ENCODE peak calls at places on chromosome 7, in ten cellular contexts. X is HCT116, N is stomach, R is SK-N-SH, P is GM12878, D is GM23338, Y is transverse colon, W is endothelial cell of umbilical vein, Q is sigmoid colon, L is prostate gland. M is an unnamed sample.

GRCh38 chr7:30594055-30594539 is 581 bp upstream of the GARS1 start:
- DNase-seq in Q (peak), D (peak), Y (peak), R (peak), X (no peak), P (peak), L (peak), W (no peak), N (no peak), M (peak)

GRCh38 chr7:35349001-35349400 is 95.1 kb upstream of the TBX20 start:
- DNase-seq in X (no peak), Q (no peak), P (no peak), Y (no peak), W (no peak), R (no peak), L (no peak), D (no peak), N (no peak), M (no peak)

GRCh38 chr7:144036302-144036858 is 12.4 kb upstream of the OR2A5 start:
- DNase-seq in Q (no peak), P (no peak), W (peak), Y (no peak), L (no peak), D (no peak), N (no peak), X (no peak), R (no peak), M (no peak)

GRCh38 chr7:78751253-78751652 is 702.2 kb downstream of the MAGI2 start:
- DNase-seq in W (no peak), Y (no peak), R (no peak), Q (no peak), X (no peak), D (no peak), L (no peak), P (no peak), N (no peak), M (no peak)

GRCh38 chr7:26555971-26556830 is 264.5 kb downstream of the SNX10 start:
- DNase-seq in P (no peak), Y (no peak), N (no peak), L (no peak), R (peak), D (no peak), X (no peak), W (no peak), Q (no peak), M (no peak)

GRCh38 chr7:6479067-6479466 is 31.3 kb upstream of the DAGLB start:
- DNase-seq in P (no peak), Q (no peak), W (no peak), Y (no peak), L (no peak), D (no peak), R (no peak), N (no peak), X (no peak), M (no peak)

GRCh38 chr7:98056580-98056979 is 50.1 kb upstream of the LMTK2 start:
- DNase-seq in Q (no peak), Y (no peak), L (peak), P (no peak), X (no peak), N (no peak), W (no peak), R (no peak), D (no peak), M (no peak)

GRCh38 chr7:152335900-152336571 is 99.8 kb downstream of the KMT2C start:
- DNase-seq in W (no peak), N (no peak), Q (no peak), D (no peak), Y (no peak), P (no peak), R (no peak), X (no peak), L (no peak), M (no peak)

GRCh38 chr7:55019329-55019690 is 493 bp downstream of the EGFR start:
- DNase-seq in Y (peak), L (peak), P (no peak), X (no peak), D (peak), Q (peak), R (no peak), W (peak), N (peak), M (peak)

GRCh38 chr7:93623816-93624215 is 49.3 kb upstream of the CALCR start:
- DNase-seq in Y (no peak), X (no peak), N (no peak), Q (no peak), W (no peak), L (no peak), P (no peak), D (no peak), R (no peak), M (no peak)

GRCh38 chr7:93620864-93621263 is 46.3 kb upstream of the CALCR start:
- DNase-seq in Q (no peak), P (no peak), X (no peak), W (no peak), R (no peak), N (no peak), L (no peak), Y (no peak), D (no peak), M (no peak)

GRCh38 chr7:93620057-93620456 is 45.5 kb upstream of the CALCR start:
- DNase-seq in N (no peak), R (no peak), Q (no peak), D (no peak), W (no peak), X (no peak), Y (no peak), L (no peak), P (no peak), M (no peak)

GRCh38 chr7:93626869-93627268 is 52.3 kb upstream of the CALCR start:
- DNase-seq in N (no peak), Y (no peak), L (no peak), D (no peak), R (no peak), W (no peak), X (no peak), Q (no peak), P (no peak), M (no peak)

GRCh38 chr7:93622036-93622714 is 47.7 kb upstream of the CALCR start:
- DNase-seq in X (peak), N (no peak), P (no peak), L (no peak), R (peak), Y (no peak), D (peak), Q (no peak), W (no peak), M (no peak)
- H3K27ac ChIP-seq in X (no peak), N (no peak), P (no peak), L (no peak), R (no peak), Y (no peak), D (peak), Q (no peak), W (no peak), M (no peak)

GRCh38 chr7:29095666-29096560 is 50.4 kb downstream of the CPVL start:
- DNase-seq in D (no peak), R (no peak), Y (no peak), N (no peak), L (no peak), Q (no peak), X (no peak), W (no peak), P (no peak), M (no peak)

GRCh38 chr7:29086545-29086944 is 59.8 kb downstream of the CPVL start:
- DNase-seq in X (no peak), Q (no peak), P (no peak), Y (no peak), W (no peak), N (no peak), D (no peak), L (no peak), R (no peak), M (no peak)

GRCh38 chr7:29091722-29092121 is 54.6 kb downstream of the CPVL start:
- DNase-seq in Q (no peak), D (peak), L (no peak), P (no peak), X (no peak), R (no peak), W (no peak), N (no peak), Y (no peak), M (no peak)

GRCh38 chr7:29087840-29088169 is 58.5 kb downstream of the CPVL start:
- DNase-seq in Y (no peak), N (no peak), D (no peak), L (no peak), W (no peak), R (no peak), P (no peak), Q (no peak), X (no peak), M (no peak)

DNA sequence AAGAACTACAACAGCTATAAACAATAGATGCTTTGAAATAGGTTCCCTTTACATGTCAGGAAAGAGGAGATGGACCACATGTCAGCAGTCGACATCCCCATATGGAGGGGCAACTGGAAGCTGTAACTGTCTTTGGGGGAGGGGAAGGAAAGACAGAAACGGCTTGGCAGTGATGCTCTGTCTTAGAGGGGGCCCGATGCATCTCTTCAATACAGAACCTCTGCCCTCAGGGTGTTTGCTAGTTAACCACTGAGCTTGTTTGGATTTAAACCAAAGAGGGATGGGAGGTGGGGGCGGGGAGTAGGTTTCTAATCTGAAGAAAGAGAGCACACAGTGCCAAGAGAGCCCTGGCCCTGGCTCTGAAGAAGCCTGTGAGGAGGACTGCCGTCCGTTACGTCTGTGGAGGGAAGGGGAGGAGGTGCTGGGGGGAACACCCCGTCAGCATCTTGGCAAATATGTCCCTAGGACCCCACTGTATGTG is 55.2 kb downstream of the CPVL start:
- DNase-seq in Q (no peak), D (peak), L (no peak), W (no peak), R (peak), Y (no peak), N (peak), P (no peak), X (no peak), M (no peak)
- H3K4me3 ChIP-seq in Q (peak), D (no peak), L (no peak), W (peak), R (no peak), Y (peak), N (peak), P (no peak), X (no peak), M (peak)

GRCh38 chr7:148535227-148535626 is 55.3 kb upstream of the C7orf33 start:
- DNase-seq in P (no peak), R (peak), Q (peak), X (no peak), L (no peak), Y (peak), D (no peak), N (no peak), W (no peak), M (no peak)
- TF ChIP-seq POLR2AphosphoS5 in P (no peak), R (no peak), Q (peak), X (no peak), L (no peak), Y (peak), D (no peak), N (no peak), W (no peak), M (no peak)

DNA sequence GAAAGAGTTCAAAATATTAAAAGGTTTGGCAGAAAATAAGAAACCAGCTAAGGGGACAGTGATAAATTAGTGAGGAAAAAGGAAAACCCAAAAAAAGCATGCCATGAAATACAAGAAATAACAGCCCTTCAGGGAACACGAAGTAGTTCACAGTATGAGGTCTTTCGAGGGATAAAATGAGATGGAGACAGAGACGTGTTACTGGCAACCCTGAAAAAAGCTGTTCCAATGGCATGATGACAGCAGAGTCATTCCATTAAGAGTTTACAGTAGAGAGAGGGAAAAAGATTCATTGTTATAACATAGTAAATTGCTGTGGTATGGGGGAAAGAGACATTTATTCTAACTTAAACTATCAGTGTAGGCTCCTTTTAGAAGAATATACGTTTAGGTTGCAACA is 391.2 kb downstream of the ANKRD7 start:
- DNase-seq in N (no peak), Y (no peak), X (no peak), D (peak), P (no peak), L (no peak), Q (no peak), R (no peak), W (no peak), M (no peak)
- H3K27ac ChIP-seq in N (no peak), Y (no peak), X (no peak), D (no peak), P (no peak), L (no peak), Q (no peak), R (no peak), W (no peak), M (no peak)

GRCh38 chr7:129757991-129758390 is 146.5 kb downstream of the NRF1 start:
- DNase-seq in Q (no peak), X (no peak), L (no peak), N (no peak), W (no peak), R (no peak), P (no peak), Y (no peak), D (no peak), M (no peak)
- H3K4me3 ChIP-seq in Q (no peak), X (no peak), L (no peak), N (no peak), W (no peak), R (no peak), P (no peak), Y (no peak), D (no peak), M (no peak)

GRCh38 chr7:99455874-99456273 is 10.1 kb downstream of the ATP5MF start:
- DNase-seq in Q (no peak), X (no peak), R (peak), N (no peak), W (no peak), Y (no peak), D (no peak), L (no peak), P (no peak), M (no peak)
- TF ChIP-seq POLR2AphosphoS5 in Q (no peak), X (no peak), R (no peak), N (no peak), W (peak), Y (no peak), D (no peak), L (no peak), P (no peak), M (no peak)

DNA sequence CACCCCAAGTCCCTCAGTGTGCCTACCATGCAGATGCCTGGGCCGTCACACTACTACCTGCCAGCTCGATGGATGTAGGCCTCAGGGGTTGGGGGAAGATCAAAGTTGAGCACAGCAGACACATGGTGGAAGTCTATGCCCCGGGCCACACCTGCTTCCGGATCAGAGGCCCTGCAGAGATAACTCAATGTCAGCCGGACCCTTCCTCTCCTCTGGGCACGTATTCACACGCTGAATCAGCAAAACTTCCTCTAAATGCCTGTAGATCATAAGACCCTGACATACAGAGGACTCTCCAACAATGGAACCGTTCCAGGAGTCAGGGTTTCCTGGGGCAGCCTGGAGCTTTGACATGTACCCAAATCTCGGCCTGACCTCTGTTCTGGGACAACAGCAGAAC is 3.8 kb downstream of the DDX56 start:
- DNase-seq in D (no peak), X (no peak), P (no peak), N (no peak), W (no peak), R (no peak), Y (no peak), Q (no peak), L (no peak), M (no peak)
- H3K27ac ChIP-seq in D (no peak), X (no peak), P (no peak), N (no peak), W (no peak), R (no peak), Y (no peak), Q (no peak), L (no peak), M (no peak)

DNA sequence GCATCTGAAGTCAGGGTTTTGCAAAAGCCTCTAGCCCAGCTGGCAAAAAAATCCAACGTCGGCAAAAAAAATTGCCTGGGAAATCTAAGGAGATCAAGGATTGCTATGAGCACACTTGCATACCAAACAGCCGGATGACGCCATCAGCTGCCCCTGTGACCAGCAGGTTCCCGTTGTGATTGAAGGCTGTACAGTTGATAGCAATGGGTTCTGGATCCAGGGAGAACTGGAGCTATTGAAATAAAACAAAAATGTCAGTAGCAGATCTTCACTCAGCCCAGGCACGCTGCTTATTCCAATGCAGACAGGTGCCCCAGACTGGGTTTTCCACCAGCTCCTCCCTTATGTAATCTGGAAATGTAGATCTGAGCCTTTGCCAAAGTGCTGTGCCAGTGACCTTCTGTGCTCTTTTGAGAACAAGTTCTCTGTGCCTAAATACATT is 18.7 kb upstream of the CYREN start:
- DNase-seq in Y (no peak), L (no peak), W (no peak), Q (no peak), D (no peak), R (no peak), X (no peak), N (peak), P (no peak), M (no peak)
- H3K4me3 ChIP-seq in Y (no peak), L (no peak), W (no peak), Q (no peak), D (no peak), R (no peak), X (no peak), N (no peak), P (no peak), M (no peak)

GRCh38 chr7:23419160-23419559 is 51.1 kb downstream of the IGF2BP3 start:
- DNase-seq in Y (no peak), D (no peak), N (no peak), P (no peak), R (no peak), Q (no peak), W (peak), X (no peak), L (no peak), M (no peak)
- TF ChIP-seq POLR2AphosphoS5 in Y (no peak), D (no peak), N (no peak), P (no peak), R (no peak), Q (no peak), W (no peak), X (no peak), L (no peak), M (no peak)

M was measured in upper lobe of left lung.